ENCODE peak calls at places on chromosomes 2 and 18, in seven cellular contexts. F is tibial nerve, N is transverse colon, D is GM12878, X is SK-N-SH, S is K562, E is A549. P is an unnamed sample.

GRCh38 chr2:9782197-9782719 is 61.0 kb upstream of the TAF1B start:
- DNase-seq in F (no peak), N (peak; percentile 63), D (no peak), X (no peak), S (no peak), E (no peak), P (no peak)

GRCh38 chr2:149342509-149342908 is 12.1 kb downstream of the LYPD6 start:
- DNase-seq in F (no peak), N (no peak), D (no peak), X (no peak), S (no peak), E (no peak), P (no peak)

GRCh38 chr2:12534646-12535263 is 182.0 kb upstream of the TRIB2 start:
- DNase-seq in F (no peak), N (no peak), D (no peak), X (no peak), S (no peak), E (no peak), P (no peak)

GRCh38 chr2:29010946-29011649 is 30.0 kb downstream of the TOGARAM2 start:
- DNase-seq in F (no peak), N (peak; percentile 38), D (no peak), X (no peak), S (peak; percentile 13), E (no peak), P (no peak)

GRCh38 chr2:12725238-12726187 is 8.8 kb downstream of the TRIB2 start:
- DNase-seq in F (no peak), N (no peak), D (no peak), X (no peak), S (no peak), E (no peak), P (no peak)

GRCh38 chr2:234950730-234951385 is 959 bp upstream of the SH3BP4 start:
- DNase-seq in F (no peak), N (peak; percentile 22), D (no peak), X (no peak), S (no peak), E (no peak), P (no peak)

GRCh38 chr2:101616411-101616810 is 81.1 kb upstream of the MAP4K4 start:
- DNase-seq in F (no peak), N (no peak), D (no peak), X (peak; percentile 29), S (no peak), E (no peak), P (no peak)

GRCh38 chr2:109448946-109449788 is 164.6 kb downstream of the SEPTIN10 start:
- DNase-seq in F (no peak), N (peak; percentile 24), D (no peak), X (peak; percentile 55), S (no peak), E (no peak), P (no peak)

GRCh38 chr2:55454121-55454520 is 34.5 kb upstream of the CCDC88A start:
- DNase-seq in F (no peak), N (no peak), D (no peak), X (no peak), S (no peak), E (no peak), P (no peak)

GRCh38 chr18:22063672-22064071 is 105.7 kb upstream of the GATA6 start:
- DNase-seq in F (no peak), N (no peak), D (no peak), X (no peak), S (no peak), E (no peak), P (no peak)

GRCh38 chr18:30387401-30387800 is 655.1 kb downstream of the DSC3 start:
- DNase-seq in F (no peak), N (no peak), D (no peak), X (no peak), S (peak; percentile 80), E (no peak), P (no peak)

GRCh38 chr18:5073026-5073944 is 123.8 kb downstream of the AKAIN1 start:
- DNase-seq in F (peak; percentile 11), N (peak; percentile 32), D (no peak), X (peak; percentile 45), S (peak; percentile 52), E (no peak), P (no peak)

GRCh38 chr18:23369231-23369630 is 83.9 kb upstream of the RIOK3 start:
- DNase-seq in F (no peak), N (no peak), D (no peak), X (no peak), S (no peak), E (no peak), P (peak; percentile 90)

GRCh38 chr2:162197095-162197825 is 45.2 kb upstream of the GCG start:
- DNase-seq in F (no peak), N (no peak), D (no peak), X (no peak), S (no peak), E (no peak), P (no peak)

GRCh38 chr2:186841940-186842339 is 7.0 kb downstream of the ZSWIM2 start:
- DNase-seq in F (no peak), N (no peak), D (no peak), X (no peak), S (no peak), E (no peak), P (no peak)

GRCh38 chr18:34867520-34867919 is 157.4 kb downstream of the DTNA start:
- DNase-seq in F (no peak), N (no peak), D (no peak), X (peak; percentile 57), S (peak; percentile 12), E (no peak), P (no peak)

GRCh38 chr2:239339726-239340654 is 60.8 kb downstream of the HDAC4 start:
- DNase-seq in F (no peak), N (no peak), D (peak; percentile 13), X (no peak), S (no peak), E (no peak), P (peak; percentile 89)

GRCh38 chr2:196168181-196168580 is 3.2 kb downstream of the STK17B start:
- DNase-seq in F (no peak), N (no peak), D (no peak), X (no peak), S (peak; percentile 34), E (no peak), P (no peak)

GRCh38 chr2:200253631-200254030 is 52.9 kb upstream of the SPATS2L start:
- DNase-seq in F (no peak), N (no peak), D (no peak), X (no peak), S (no peak), E (no peak), P (no peak)

GRCh38 chr2:69791045-69791444 is 38.4 kb upstream of the GMCL1 start:
- DNase-seq in F (no peak), N (no peak), D (no peak), X (no peak), S (no peak), E (no peak), P (no peak)

GRCh38 chr2:21781962-21782361 is 658.2 kb downstream of the TDRD15 start:
- DNase-seq in F (no peak), N (no peak), D (no peak), X (no peak), S (no peak), E (no peak), P (no peak)
- TF ChIP-seq EP300 in F (no peak), N (no peak), D (no peak), X (no peak), S (no peak), E (no peak), P (no peak)

DNA sequence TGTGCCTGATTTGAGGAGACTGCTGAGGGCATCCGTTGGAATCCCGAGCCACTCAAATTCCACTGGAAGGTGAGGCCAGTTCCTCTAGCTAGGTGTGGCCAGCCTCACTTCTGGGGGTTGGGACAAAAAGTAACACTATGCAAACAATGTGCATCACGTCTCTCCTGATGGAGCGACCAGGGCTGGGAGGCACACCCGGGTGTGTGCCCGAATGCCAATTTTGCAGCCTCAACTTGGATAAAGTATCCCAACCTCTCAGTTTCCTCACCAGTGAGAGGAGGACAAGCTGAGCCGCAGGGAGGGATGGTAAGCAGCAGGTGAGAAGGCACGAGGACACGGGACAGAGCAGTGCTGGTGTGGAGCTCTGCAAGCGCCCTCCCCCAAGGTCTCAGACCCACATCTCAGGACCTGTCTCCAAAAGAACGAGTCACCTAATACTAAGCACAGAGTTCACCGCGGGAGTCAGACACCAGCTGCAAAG is 218.3 kb downstream of the HAUS1 start:
- DNase-seq in F (no peak), N (no peak), D (no peak), X (no peak), S (no peak), E (no peak), P (no peak)
- TF ChIP-seq EP300 in F (no peak), N (no peak), D (no peak), X (no peak), S (no peak), E (no peak), P (no peak)

DNA sequence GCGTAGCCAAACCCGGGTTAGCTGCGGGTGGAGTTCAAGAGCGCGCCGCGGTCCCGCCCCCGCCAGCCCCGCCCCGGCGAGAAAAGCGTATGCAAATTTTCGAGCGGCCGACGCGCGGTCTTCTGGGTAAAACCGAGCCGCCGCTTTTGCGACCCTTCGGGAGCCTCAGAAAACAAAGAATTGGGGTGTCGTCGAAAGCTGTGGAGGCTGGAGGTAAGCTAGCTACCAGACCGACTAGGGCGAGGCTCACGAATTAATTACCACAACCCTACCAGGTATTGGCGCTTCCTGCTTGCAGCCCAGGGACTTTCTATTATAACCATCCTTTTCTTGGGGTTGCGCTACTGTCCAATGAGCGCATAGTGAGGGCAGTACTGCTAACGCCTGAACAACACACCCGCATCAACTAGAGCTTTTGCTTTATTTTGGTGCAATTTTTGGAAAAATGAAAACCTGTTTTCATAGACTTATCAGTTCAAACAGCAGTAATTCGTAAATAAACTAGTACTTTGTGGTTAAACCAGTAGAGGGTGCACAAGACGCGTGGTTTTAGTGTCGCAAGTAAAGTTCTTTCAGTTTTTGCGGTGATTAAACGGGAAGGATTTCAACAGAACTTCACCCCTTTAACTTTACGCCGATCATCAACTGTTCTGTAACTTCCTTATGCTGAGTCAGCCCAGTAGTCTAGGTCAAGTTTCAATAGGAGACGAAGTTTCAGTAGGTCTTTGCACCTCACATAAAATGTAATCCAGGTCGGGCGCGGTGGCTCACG is at the start of gene RNU4ATAC:
- DNase-seq in F (peak; percentile 86), N (peak; percentile 87), D (peak; percentile 99), X (peak; percentile 83), S (peak; percentile 95), E (peak; percentile 82), P (peak; percentile 97)
- TF ChIP-seq EP300 in F (peak; percentile 52), N (no peak), D (peak; percentile 75), X (no peak), S (peak; percentile 84), E (no peak), P (no peak)

GRCh38 chr2:6071536-6071935 is 379.4 kb downstream of the SOX11 start:
- DNase-seq in F (no peak), N (no peak), D (no peak), X (peak; percentile 21), S (no peak), E (no peak), P (no peak)

GRCh38 chr2:6067806-6068205 is 375.6 kb downstream of the SOX11 start:
- DNase-seq in F (no peak), N (no peak), D (no peak), X (no peak), S (no peak), E (no peak), P (no peak)

GRCh38 chr2:6067089-6067488 is 374.9 kb downstream of the SOX11 start:
- DNase-seq in F (no peak), N (no peak), D (no peak), X (no peak), S (no peak), E (no peak), P (no peak)

GRCh38 chr2:6068441-6068935 is 376.3 kb downstream of the SOX11 start:
- DNase-seq in F (no peak), N (no peak), D (no peak), X (no peak), S (no peak), E (no peak), P (no peak)

GRCh38 chr2:6069354-6069753 is 377.2 kb downstream of the SOX11 start:
- DNase-seq in F (no peak), N (no peak), D (no peak), X (no peak), S (no peak), E (no peak), P (no peak)
- TF ChIP-seq EP300 in F (no peak), N (no peak), D (no peak), X (no peak), S (no peak), E (no peak), P (no peak)

P was measured in esophagus muscularis mucosa.